ENCODE peak calls at places on chromosome 5, in ten cellular contexts. One of them, this sample, is unnamed.

GRCh38 chr5:38479315-38479904 is 77.0 kb downstream of the LIFR start:
- DNase-seq in breast epithelium: no peak
- DNase-seq in spleen: no peak
- DNase-seq in cardiac muscle cell: no peak
- DNase-seq in heart left ventricle: no peak
- DNase-seq in OCI-LY7: no peak
- DNase-seq in stomach: no peak
- DNase-seq in adrenal gland: no peak
- DNase-seq in fibroblast of lung: no peak
- DNase-seq in colonic mucosa: no peak
- DNase-seq in this sample: no peak

GRCh38 chr5:10031817-10032216 is 217.9 kb downstream of the ATPSCKMT start:
- DNase-seq in OCI-LY7: no peak
- DNase-seq in adrenal gland: no peak
- DNase-seq in breast epithelium: no peak
- DNase-seq in heart left ventricle: no peak
- DNase-seq in colonic mucosa: no peak
- DNase-seq in stomach: no peak
- DNase-seq in fibroblast of lung: no peak
- DNase-seq in spleen: no peak
- DNase-seq in cardiac muscle cell: no peak
- DNase-seq in this sample: no peak

GRCh38 chr5:83957188-83957587 is 236.5 kb upstream of the HAPLN1 start:
- DNase-seq in cardiac muscle cell: no peak
- DNase-seq in fibroblast of lung: no peak
- DNase-seq in colonic mucosa: no peak
- DNase-seq in OCI-LY7: no peak
- DNase-seq in spleen: no peak
- DNase-seq in breast epithelium: no peak
- DNase-seq in heart left ventricle: no peak
- DNase-seq in stomach: no peak
- DNase-seq in adrenal gland: no peak
- DNase-seq in this sample: no peak

GRCh38 chr5:112915831-112916230 is 6.2 kb downstream of the REEP5 start:
- DNase-seq in adrenal gland: no peak
- DNase-seq in OCI-LY7: no peak
- DNase-seq in fibroblast of lung: no peak
- DNase-seq in spleen: no peak
- DNase-seq in cardiac muscle cell: no peak
- DNase-seq in colonic mucosa: no peak
- DNase-seq in stomach: no peak
- DNase-seq in breast epithelium: no peak
- DNase-seq in heart left ventricle: no peak
- DNase-seq in this sample: no peak

GRCh38 chr5:51383494-51384081 is 340 bp downstream of the ISL1 start:
- DNase-seq in colonic mucosa: no peak
- DNase-seq in breast epithelium: no peak
- DNase-seq in stomach: no peak
- DNase-seq in spleen: no peak
- DNase-seq in heart left ventricle: no peak
- DNase-seq in fibroblast of lung: no peak
- DNase-seq in adrenal gland: no peak
- DNase-seq in cardiac muscle cell: no peak
- DNase-seq in OCI-LY7: no peak
- DNase-seq in this sample: no peak

GRCh38 chr5:174951151-174951780 is 226.9 kb downstream of the MSX2 start:
- DNase-seq in breast epithelium: no peak
- DNase-seq in spleen: no peak
- DNase-seq in stomach: peak; percentile 57
- DNase-seq in colonic mucosa: peak; percentile 53
- DNase-seq in cardiac muscle cell: peak; percentile 79
- DNase-seq in fibroblast of lung: peak; percentile 84
- DNase-seq in adrenal gland: peak; percentile 54
- DNase-seq in heart left ventricle: no peak
- DNase-seq in OCI-LY7: peak; percentile 75
- DNase-seq in this sample: no peak

GRCh38 chr5:50445281-50445949 is 4.3 kb upstream of the EMB start:
- DNase-seq in OCI-LY7: peak; percentile 92
- DNase-seq in breast epithelium: no peak
- DNase-seq in colonic mucosa: no peak
- DNase-seq in cardiac muscle cell: no peak
- DNase-seq in spleen: no peak
- DNase-seq in heart left ventricle: no peak
- DNase-seq in fibroblast of lung: no peak
- DNase-seq in adrenal gland: no peak
- DNase-seq in stomach: no peak
- DNase-seq in this sample: no peak

GRCh38 chr5:56078675-56079500 is 84.1 kb upstream of the IL6ST start:
- DNase-seq in colonic mucosa: no peak
- DNase-seq in adrenal gland: no peak
- DNase-seq in cardiac muscle cell: peak; percentile 60
- DNase-seq in OCI-LY7: no peak
- DNase-seq in stomach: no peak
- DNase-seq in heart left ventricle: no peak
- DNase-seq in spleen: no peak
- DNase-seq in breast epithelium: no peak
- DNase-seq in fibroblast of lung: peak; percentile 85
- DNase-seq in this sample: no peak

GRCh38 chr5:146048994-146049703 is 56.2 kb downstream of the PLAC8L1 start:
- DNase-seq in colonic mucosa: peak; percentile 76
- DNase-seq in adrenal gland: peak; percentile 52
- DNase-seq in fibroblast of lung: peak; percentile 83
- DNase-seq in stomach: peak; percentile 62
- DNase-seq in cardiac muscle cell: peak; percentile 85
- DNase-seq in spleen: no peak
- DNase-seq in OCI-LY7: peak; percentile 23
- DNase-seq in breast epithelium: no peak
- DNase-seq in heart left ventricle: no peak
- DNase-seq in this sample: peak; percentile 45

GRCh38 chr5:38151878-38152277 is 106.5 kb upstream of the EGFLAM start:
- DNase-seq in adrenal gland: no peak
- DNase-seq in spleen: no peak
- DNase-seq in stomach: no peak
- DNase-seq in breast epithelium: no peak
- DNase-seq in OCI-LY7: no peak
- DNase-seq in colonic mucosa: no peak
- DNase-seq in fibroblast of lung: no peak
- DNase-seq in cardiac muscle cell: no peak
- DNase-seq in heart left ventricle: no peak
- DNase-seq in this sample: no peak

GRCh38 chr5:51472472-51472871 is 89.2 kb downstream of the ISL1 start:
- DNase-seq in cardiac muscle cell: no peak
- DNase-seq in spleen: no peak
- DNase-seq in heart left ventricle: no peak
- DNase-seq in OCI-LY7: no peak
- DNase-seq in colonic mucosa: no peak
- DNase-seq in stomach: no peak
- DNase-seq in adrenal gland: no peak
- DNase-seq in breast epithelium: no peak
- DNase-seq in fibroblast of lung: no peak
- DNase-seq in this sample: no peak

GRCh38 chr5:116546033-116546742 is 28.4 kb downstream of the SEMA6A start:
- DNase-seq in spleen: no peak
- DNase-seq in adrenal gland: peak; percentile 91
- DNase-seq in fibroblast of lung: no peak
- DNase-seq in stomach: no peak
- DNase-seq in breast epithelium: no peak
- DNase-seq in OCI-LY7: no peak
- DNase-seq in cardiac muscle cell: no peak
- DNase-seq in colonic mucosa: peak; percentile 91
- DNase-seq in heart left ventricle: no peak
- DNase-seq in this sample: no peak

GRCh38 chr5:31408814-31409213 is 123.1 kb downstream of the DROSHA start:
- DNase-seq in breast epithelium: peak; percentile 21
- DNase-seq in cardiac muscle cell: peak; percentile 77
- DNase-seq in spleen: no peak
- DNase-seq in heart left ventricle: no peak
- DNase-seq in fibroblast of lung: peak; percentile 67
- DNase-seq in OCI-LY7: no peak
- DNase-seq in adrenal gland: no peak
- DNase-seq in stomach: no peak
- DNase-seq in colonic mucosa: no peak
- DNase-seq in this sample: no peak

GRCh38 chr5:36740259-36740898 is 134.0 kb downstream of the SLC1A3 start:
- DNase-seq in colonic mucosa: no peak
- DNase-seq in heart left ventricle: no peak
- DNase-seq in stomach: peak; percentile 43
- DNase-seq in adrenal gland: no peak
- DNase-seq in cardiac muscle cell: peak; percentile 83
- DNase-seq in fibroblast of lung: peak; percentile 69
- DNase-seq in spleen: no peak
- DNase-seq in breast epithelium: no peak
- DNase-seq in OCI-LY7: no peak
- DNase-seq in this sample: no peak

GRCh38 chr5:15683332-15683731 is 183.4 kb downstream of the FBXL7 start:
- DNase-seq in spleen: no peak
- DNase-seq in stomach: no peak
- DNase-seq in OCI-LY7: peak; percentile 4
- DNase-seq in breast epithelium: no peak
- DNase-seq in colonic mucosa: peak; percentile 23
- DNase-seq in adrenal gland: no peak
- DNase-seq in heart left ventricle: peak; percentile 69
- DNase-seq in cardiac muscle cell: peak; percentile 78
- DNase-seq in fibroblast of lung: peak; percentile 50
- DNase-seq in this sample: no peak
- TF ChIP-seq CTCF in spleen: no peak
- TF ChIP-seq CTCF in stomach: no peak
- TF ChIP-seq CTCF in OCI-LY7: peak; percentile 32
- TF ChIP-seq CTCF in breast epithelium: no peak
- TF ChIP-seq CTCF in colonic mucosa: no peak
- TF ChIP-seq CTCF in adrenal gland: no peak
- TF ChIP-seq CTCF in heart left ventricle: peak; percentile 21
- TF ChIP-seq CTCF in cardiac muscle cell: peak; percentile 62
- TF ChIP-seq CTCF in fibroblast of lung: no peak
- TF ChIP-seq CTCF in this sample: no peak

GRCh38 chr5:95784514-95785302 is 37.8 kb downstream of the GLRX start:
- DNase-seq in colonic mucosa: no peak
- DNase-seq in breast epithelium: no peak
- DNase-seq in fibroblast of lung: peak; percentile 46
- DNase-seq in OCI-LY7: no peak
- DNase-seq in spleen: no peak
- DNase-seq in stomach: no peak
- DNase-seq in heart left ventricle: no peak
- DNase-seq in cardiac muscle cell: peak; percentile 25
- DNase-seq in adrenal gland: no peak
- DNase-seq in this sample: no peak
- H3K36me3 ChIP-seq in colonic mucosa: no peaks in the 10 kb centered on the region
- H3K36me3 ChIP-seq in breast epithelium: no peaks in the 10 kb centered on the region
- H3K36me3 ChIP-seq in fibroblast of lung: peaks cover 6% of the 10 kb centered on the region
- H3K36me3 ChIP-seq in OCI-LY7: no peaks in the 10 kb centered on the region
- H3K36me3 ChIP-seq in spleen: no peaks in the 10 kb centered on the region
- H3K36me3 ChIP-seq in stomach: peaks cover 6% of the 10 kb centered on the region
- H3K36me3 ChIP-seq in heart left ventricle: peaks cover 9% of the 10 kb centered on the region
- H3K36me3 ChIP-seq in cardiac muscle cell: peaks cover 74% of the 10 kb centered on the region
- H3K36me3 ChIP-seq in adrenal gland: peaks cover 17% of the 10 kb centered on the region
- H3K36me3 ChIP-seq in this sample: no peaks in the 10 kb centered on the region

GRCh38 chr5:131221888-131222287 is 42.0 kb upstream of the CDC42SE2 start:
- DNase-seq in OCI-LY7: no peak
- DNase-seq in breast epithelium: no peak
- DNase-seq in stomach: no peak
- DNase-seq in spleen: no peak
- DNase-seq in colonic mucosa: no peak
- DNase-seq in adrenal gland: no peak
- DNase-seq in heart left ventricle: no peak
- DNase-seq in cardiac muscle cell: no peak
- DNase-seq in fibroblast of lung: peak; percentile 29
- DNase-seq in this sample: no peak

GRCh38 chr5:131217791-131218190 is 46.1 kb upstream of the CDC42SE2 start:
- DNase-seq in stomach: no peak
- DNase-seq in heart left ventricle: no peak
- DNase-seq in colonic mucosa: no peak
- DNase-seq in breast epithelium: no peak
- DNase-seq in spleen: no peak
- DNase-seq in adrenal gland: no peak
- DNase-seq in cardiac muscle cell: no peak
- DNase-seq in fibroblast of lung: no peak
- DNase-seq in OCI-LY7: no peak
- DNase-seq in this sample: no peak

GRCh38 chr5:131218392-131218791 is 45.5 kb upstream of the CDC42SE2 start:
- DNase-seq in heart left ventricle: no peak
- DNase-seq in cardiac muscle cell: no peak
- DNase-seq in colonic mucosa: no peak
- DNase-seq in spleen: no peak
- DNase-seq in stomach: no peak
- DNase-seq in adrenal gland: no peak
- DNase-seq in fibroblast of lung: peak; percentile 32
- DNase-seq in OCI-LY7: no peak
- DNase-seq in breast epithelium: no peak
- DNase-seq in this sample: no peak

GRCh38 chr5:131222731-131223130 is 41.1 kb upstream of the CDC42SE2 start:
- DNase-seq in OCI-LY7: no peak
- DNase-seq in cardiac muscle cell: no peak
- DNase-seq in fibroblast of lung: no peak
- DNase-seq in adrenal gland: no peak
- DNase-seq in spleen: no peak
- DNase-seq in heart left ventricle: no peak
- DNase-seq in colonic mucosa: no peak
- DNase-seq in breast epithelium: no peak
- DNase-seq in stomach: no peak
- DNase-seq in this sample: no peak

DNA sequence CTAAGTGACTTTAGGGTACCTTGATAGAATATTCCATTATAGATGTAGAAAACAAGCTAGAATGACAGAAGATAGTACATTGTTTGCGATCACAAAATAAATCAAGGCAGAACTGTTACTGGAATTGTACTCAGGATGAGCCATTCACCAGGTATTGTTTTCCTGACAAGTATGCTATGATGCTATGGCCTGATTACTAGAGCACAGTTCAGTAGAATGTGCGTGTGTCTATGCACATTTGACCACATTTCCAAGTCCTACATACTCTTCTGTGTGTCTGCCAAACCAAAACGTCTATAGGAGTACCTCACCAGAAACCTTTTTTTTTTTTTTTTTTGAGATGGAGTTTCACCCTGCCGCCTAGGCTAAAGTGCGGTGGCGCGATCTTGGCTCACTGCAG is 43.3 kb upstream of the CDC42SE2 start:
- DNase-seq in OCI-LY7: no peak
- DNase-seq in breast epithelium: no peak
- DNase-seq in stomach: no peak
- DNase-seq in adrenal gland: no peak
- DNase-seq in heart left ventricle: no peak
- DNase-seq in cardiac muscle cell: no peak
- DNase-seq in colonic mucosa: no peak
- DNase-seq in spleen: no peak
- DNase-seq in fibroblast of lung: no peak
- DNase-seq in this sample: no peak
- H3K4me1 ChIP-seq in OCI-LY7: peaks cover 12% of the 10 kb centered on the region
- H3K4me1 ChIP-seq in breast epithelium: no peaks in the 10 kb centered on the region
- H3K4me1 ChIP-seq in stomach: no peaks in the 10 kb centered on the region
- H3K4me1 ChIP-seq in adrenal gland: no peaks in the 10 kb centered on the region
- H3K4me1 ChIP-seq in heart left ventricle: no peaks in the 10 kb centered on the region
- H3K4me1 ChIP-seq in cardiac muscle cell: peaks cover 14% of the 10 kb centered on the region
- H3K4me1 ChIP-seq in colonic mucosa: peaks cover under 1% of the 10 kb centered on the region
- H3K4me1 ChIP-seq in spleen: peaks cover 31% of the 10 kb centered on the region
- H3K4me1 ChIP-seq in fibroblast of lung: no peaks in the 10 kb centered on the region
- H3K4me1 ChIP-seq in this sample: no peaks in the 10 kb centered on the region

GRCh38 chr5:28576022-28576421 is 1537.6 kb upstream of the CDH9 start:
- DNase-seq in spleen: no peak
- DNase-seq in cardiac muscle cell: peak; percentile 29
- DNase-seq in heart left ventricle: no peak
- DNase-seq in breast epithelium: no peak
- DNase-seq in colonic mucosa: no peak
- DNase-seq in OCI-LY7: peak; percentile 12
- DNase-seq in fibroblast of lung: no peak
- DNase-seq in adrenal gland: no peak
- DNase-seq in stomach: no peak
- DNase-seq in this sample: no peak
- TF ChIP-seq CTCF in spleen: no peak
- TF ChIP-seq CTCF in cardiac muscle cell: peak; percentile 37
- TF ChIP-seq CTCF in heart left ventricle: no peak
- TF ChIP-seq CTCF in breast epithelium: no peak
- TF ChIP-seq CTCF in colonic mucosa: no peak
- TF ChIP-seq CTCF in OCI-LY7: peak; percentile 30
- TF ChIP-seq CTCF in fibroblast of lung: no peak
- TF ChIP-seq CTCF in adrenal gland: no peak
- TF ChIP-seq CTCF in stomach: no peak
- TF ChIP-seq CTCF in this sample: no peak